ENCODE peak calls at places on chromosomes 2 and 18, in four cellular contexts. One of them, this sample, is unnamed.

GRCh38 chr2:64349143-64349530 is 104.8 kb upstream of the LGALSL start:
- DNase-seq in effector CD4-positive, alpha-beta T cell: no peak
- DNase-seq in left ventricle myocardium inferior: no peak
- DNase-seq in adipocyte: no peak
- DNase-seq in this sample: peak; percentile 62

GRCh38 chr2:181348091-181348837 is 108.9 kb upstream of the ITGA4 start:
- DNase-seq in left ventricle myocardium inferior: no peak
- DNase-seq in adipocyte: no peak
- DNase-seq in effector CD4-positive, alpha-beta T cell: no peak
- DNase-seq in this sample: no peak

GRCh38 chr2:237324446-237325236 is 89.3 kb downstream of the COL6A3 start:
- DNase-seq in left ventricle myocardium inferior: no peak
- DNase-seq in adipocyte: peak; percentile 76
- DNase-seq in effector CD4-positive, alpha-beta T cell: no peak
- DNase-seq in this sample: no peak

GRCh38 chr18:58996131-58996632 is 131.5 kb downstream of the ZNF532 start:
- DNase-seq in adipocyte: peak; percentile 71
- DNase-seq in left ventricle myocardium inferior: no peak
- DNase-seq in effector CD4-positive, alpha-beta T cell: no peak
- DNase-seq in this sample: no peak

GRCh38 chr18:6729247-6730091 is at the start of gene ARHGAP28:
- DNase-seq in left ventricle myocardium inferior: peak; percentile 87
- DNase-seq in effector CD4-positive, alpha-beta T cell: no peak
- DNase-seq in adipocyte: peak; percentile 89
- DNase-seq in this sample: peak; percentile 98

GRCh38 chr2:19623488-19623887 is 265.1 kb upstream of the OSR1 start:
- DNase-seq in left ventricle myocardium inferior: no peak
- DNase-seq in effector CD4-positive, alpha-beta T cell: no peak
- DNase-seq in adipocyte: peak; percentile 41
- DNase-seq in this sample: no peak

GRCh38 chr2:191295088-191295487 is 49.9 kb downstream of the MYO1B start:
- DNase-seq in left ventricle myocardium inferior: no peak
- DNase-seq in effector CD4-positive, alpha-beta T cell: no peak
- DNase-seq in adipocyte: no peak
- DNase-seq in this sample: no peak

GRCh38 chr18:7165846-7166393 is 48.3 kb upstream of the LAMA1 start:
- DNase-seq in left ventricle myocardium inferior: no peak
- DNase-seq in adipocyte: no peak
- DNase-seq in effector CD4-positive, alpha-beta T cell: no peak
- DNase-seq in this sample: no peak

GRCh38 chr18:7603259-7604000 is 36.3 kb downstream of the PTPRM start:
- DNase-seq in adipocyte: no peak
- DNase-seq in left ventricle myocardium inferior: no peak
- DNase-seq in effector CD4-positive, alpha-beta T cell: no peak
- DNase-seq in this sample: no peak

GRCh38 chr2:29367986-29368677 is 252.9 kb downstream of the CLIP4 start:
- DNase-seq in effector CD4-positive, alpha-beta T cell: no peak
- DNase-seq in left ventricle myocardium inferior: no peak
- DNase-seq in adipocyte: peak; percentile 31
- DNase-seq in this sample: no peak

GRCh38 chr2:17573806-17574175 is 33.3 kb downstream of the VSNL1 start:
- DNase-seq in adipocyte: no peak
- DNase-seq in effector CD4-positive, alpha-beta T cell: no peak
- DNase-seq in left ventricle myocardium inferior: no peak
- DNase-seq in this sample: no peak